ENCODE peak calls at places on chromosome 16, in six cellular contexts. One of them, this sample, is unnamed. For H3K27me3, the result is how much of the 10 kb centered on the place peaks cover.

GRCh38 chr16:75306102-75306762 is 54.8 kb upstream of the BCAR1 start:
- DNase-seq in CD8-positive, alpha-beta T cell: no peak
- DNase-seq in right cardiac atrium: no peak
- DNase-seq in CD4-positive, CD25-positive, alpha-beta regulatory T cell: no peak
- DNase-seq in body of pancreas: peak
- DNase-seq in psoas muscle: no peak
- DNase-seq in this sample: no peak

GRCh38 chr16:2761886-2762583 is 9.6 kb downstream of the SRRM2 start:
- DNase-seq in CD8-positive, alpha-beta T cell: no peak
- DNase-seq in right cardiac atrium: no peak
- DNase-seq in CD4-positive, CD25-positive, alpha-beta regulatory T cell: no peak
- DNase-seq in body of pancreas: no peak
- DNase-seq in psoas muscle: no peak
- DNase-seq in this sample: no peak

GRCh38 chr16:506246-506546 is 21.3 kb upstream of the CAPN15 start:
- DNase-seq in CD8-positive, alpha-beta T cell: no peak
- DNase-seq in right cardiac atrium: no peak
- DNase-seq in CD4-positive, CD25-positive, alpha-beta regulatory T cell: no peak
- DNase-seq in body of pancreas: no peak
- DNase-seq in psoas muscle: no peak
- DNase-seq in this sample: no peak

GRCh38 chr16:53084141-53084541 is 29.4 kb downstream of the CHD9 start:
- DNase-seq in CD8-positive, alpha-beta T cell: no peak
- DNase-seq in right cardiac atrium: no peak
- DNase-seq in CD4-positive, CD25-positive, alpha-beta regulatory T cell: no peak
- DNase-seq in body of pancreas: no peak
- DNase-seq in psoas muscle: no peak
- DNase-seq in this sample: peak

GRCh38 chr16:7867831-7868230 is 535.2 kb downstream of the RBFOX1 start:
- DNase-seq in CD8-positive, alpha-beta T cell: no peak
- DNase-seq in right cardiac atrium: no peak
- DNase-seq in CD4-positive, CD25-positive, alpha-beta regulatory T cell: no peak
- DNase-seq in body of pancreas: no peak
- DNase-seq in psoas muscle: no peak
- DNase-seq in this sample: no peak

GRCh38 chr16:55480228-55480655 is 1.2 kb downstream of the MMP2 start:
- DNase-seq in CD8-positive, alpha-beta T cell: no peak
- DNase-seq in right cardiac atrium: peak
- DNase-seq in CD4-positive, CD25-positive, alpha-beta regulatory T cell: no peak
- DNase-seq in body of pancreas: peak
- DNase-seq in psoas muscle: peak
- DNase-seq in this sample: peak

GRCh38 chr16:59148312-59148711 is 414.2 kb upstream of the GOT2 start:
- DNase-seq in CD8-positive, alpha-beta T cell: no peak
- DNase-seq in right cardiac atrium: no peak
- DNase-seq in CD4-positive, CD25-positive, alpha-beta regulatory T cell: no peak
- DNase-seq in body of pancreas: no peak
- DNase-seq in psoas muscle: no peak
- DNase-seq in this sample: no peak

GRCh38 chr16:21565816-21566669 is 33.3 kb upstream of the METTL9 start:
- DNase-seq in CD8-positive, alpha-beta T cell: no peak
- DNase-seq in right cardiac atrium: no peak
- DNase-seq in CD4-positive, CD25-positive, alpha-beta regulatory T cell: no peak
- DNase-seq in body of pancreas: no peak
- DNase-seq in psoas muscle: no peak
- DNase-seq in this sample: no peak

GRCh38 chr16:3542601-3543373 is 34.4 kb downstream of the NLRC3 start:
- DNase-seq in CD8-positive, alpha-beta T cell: no peak
- DNase-seq in right cardiac atrium: no peak
- DNase-seq in CD4-positive, CD25-positive, alpha-beta regulatory T cell: no peak
- DNase-seq in body of pancreas: no peak
- DNase-seq in psoas muscle: no peak
- DNase-seq in this sample: no peak

GRCh38 chr16:2591476-2592240 is 53.8 kb downstream of the PDPK1 start:
- DNase-seq in CD8-positive, alpha-beta T cell: no peak
- DNase-seq in right cardiac atrium: no peak
- DNase-seq in CD4-positive, CD25-positive, alpha-beta regulatory T cell: no peak
- DNase-seq in body of pancreas: no peak
- DNase-seq in psoas muscle: no peak
- DNase-seq in this sample: no peak

GRCh38 chr16:17173134-17173729 is 297.5 kb downstream of the XYLT1 start:
- DNase-seq in CD8-positive, alpha-beta T cell: no peak
- DNase-seq in right cardiac atrium: peak
- DNase-seq in CD4-positive, CD25-positive, alpha-beta regulatory T cell: no peak
- DNase-seq in body of pancreas: peak
- DNase-seq in psoas muscle: peak
- DNase-seq in this sample: peak

GRCh38 chr16:30896203-30896889 is at the start of gene CTF1:
- DNase-seq in CD8-positive, alpha-beta T cell: no peak
- DNase-seq in right cardiac atrium: peak
- DNase-seq in CD4-positive, CD25-positive, alpha-beta regulatory T cell: no peak
- DNase-seq in body of pancreas: peak
- DNase-seq in psoas muscle: peak
- DNase-seq in this sample: peak

GRCh38 chr16:75074920-75075687 is 41.5 kb downstream of the LDHD start:
- DNase-seq in CD8-positive, alpha-beta T cell: peak
- DNase-seq in right cardiac atrium: no peak
- DNase-seq in CD4-positive, CD25-positive, alpha-beta regulatory T cell: peak
- DNase-seq in body of pancreas: peak
- DNase-seq in psoas muscle: no peak
- DNase-seq in this sample: peak

GRCh38 chr16:54936979-54937672 is 6.5 kb downstream of the IRX5 start:
- DNase-seq in CD8-positive, alpha-beta T cell: no peak
- DNase-seq in right cardiac atrium: peak
- DNase-seq in CD4-positive, CD25-positive, alpha-beta regulatory T cell: no peak
- DNase-seq in body of pancreas: no peak
- DNase-seq in psoas muscle: no peak
- DNase-seq in this sample: peak

GRCh38 chr16:70466812-70467090 is 12.4 kb downstream of the FCSK start:
- DNase-seq in CD8-positive, alpha-beta T cell: no peak
- DNase-seq in right cardiac atrium: no peak
- DNase-seq in CD4-positive, CD25-positive, alpha-beta regulatory T cell: no peak
- DNase-seq in body of pancreas: no peak
- DNase-seq in psoas muscle: no peak
- DNase-seq in this sample: no peak

GRCh38 chr16:28321700-28322411 is 29.5 kb downstream of the SBK1 start:
- DNase-seq in CD8-positive, alpha-beta T cell: peak
- DNase-seq in right cardiac atrium: no peak
- DNase-seq in CD4-positive, CD25-positive, alpha-beta regulatory T cell: no peak
- DNase-seq in body of pancreas: no peak
- DNase-seq in psoas muscle: no peak
- DNase-seq in this sample: no peak

GRCh38 chr16:80610489-80611156 is 69.8 kb downstream of the DYNLRB2 start:
- DNase-seq in CD8-positive, alpha-beta T cell: no peak
- DNase-seq in right cardiac atrium: no peak
- DNase-seq in CD4-positive, CD25-positive, alpha-beta regulatory T cell: no peak
- DNase-seq in body of pancreas: no peak
- DNase-seq in psoas muscle: no peak
- DNase-seq in this sample: no peak

GRCh38 chr16:68227850-68228553 is 7.9 kb downstream of the ESRP2 start:
- DNase-seq in CD8-positive, alpha-beta T cell: no peak
- DNase-seq in right cardiac atrium: no peak
- DNase-seq in CD4-positive, CD25-positive, alpha-beta regulatory T cell: no peak
- DNase-seq in body of pancreas: peak
- DNase-seq in psoas muscle: peak
- DNase-seq in this sample: no peak

GRCh38 chr16:57863434-57864160 is 61.3 kb upstream of the KIFC3 start:
- DNase-seq in CD8-positive, alpha-beta T cell: no peak
- DNase-seq in right cardiac atrium: peak
- DNase-seq in CD4-positive, CD25-positive, alpha-beta regulatory T cell: no peak
- DNase-seq in body of pancreas: peak
- DNase-seq in psoas muscle: peak
- DNase-seq in this sample: peak

GRCh38 chr16:14486520-14487303 is 143.3 kb downstream of the PARN start:
- DNase-seq in CD8-positive, alpha-beta T cell: no peak
- DNase-seq in right cardiac atrium: peak
- DNase-seq in CD4-positive, CD25-positive, alpha-beta regulatory T cell: no peak
- DNase-seq in body of pancreas: peak
- DNase-seq in psoas muscle: peak
- DNase-seq in this sample: peak

GRCh38 chr16:71840052-71840451 is 5.7 kb upstream of the ATXN1L start:
- DNase-seq in CD8-positive, alpha-beta T cell: no peak
- DNase-seq in right cardiac atrium: no peak
- DNase-seq in CD4-positive, CD25-positive, alpha-beta regulatory T cell: no peak
- DNase-seq in body of pancreas: no peak
- DNase-seq in psoas muscle: no peak
- DNase-seq in this sample: no peak

GRCh38 chr16:69469807-69470561 is 45.6 kb downstream of the CYB5B start:
- DNase-seq in CD8-positive, alpha-beta T cell: no peak
- DNase-seq in right cardiac atrium: no peak
- DNase-seq in CD4-positive, CD25-positive, alpha-beta regulatory T cell: no peak
- DNase-seq in body of pancreas: no peak
- DNase-seq in psoas muscle: no peak
- DNase-seq in this sample: no peak

GRCh38 chr16:70788668-70789161 is 12.2 kb downstream of the VAC14 start:
- DNase-seq in CD8-positive, alpha-beta T cell: no peak
- DNase-seq in right cardiac atrium: no peak
- DNase-seq in CD4-positive, CD25-positive, alpha-beta regulatory T cell: no peak
- DNase-seq in body of pancreas: no peak
- DNase-seq in psoas muscle: no peak
- DNase-seq in this sample: no peak

GRCh38 chr16:51971184-51971583 is 575.8 kb downstream of the TOX3 start:
- DNase-seq in CD8-positive, alpha-beta T cell: no peak
- DNase-seq in right cardiac atrium: no peak
- DNase-seq in CD4-positive, CD25-positive, alpha-beta regulatory T cell: no peak
- DNase-seq in body of pancreas: no peak
- DNase-seq in psoas muscle: no peak
- DNase-seq in this sample: no peak

GRCh38 chr16:19524356-19524865 is 669 bp downstream of the CCP110 start:
- DNase-seq in CD8-positive, alpha-beta T cell: no peak
- DNase-seq in right cardiac atrium: no peak
- DNase-seq in CD4-positive, CD25-positive, alpha-beta regulatory T cell: no peak
- DNase-seq in body of pancreas: no peak
- DNase-seq in psoas muscle: no peak
- DNase-seq in this sample: no peak

GRCh38 chr16:9016824-9017223 is 53.1 kb upstream of the USP7 start:
- DNase-seq in CD8-positive, alpha-beta T cell: no peak
- DNase-seq in right cardiac atrium: no peak
- DNase-seq in CD4-positive, CD25-positive, alpha-beta regulatory T cell: no peak
- DNase-seq in body of pancreas: no peak
- DNase-seq in psoas muscle: no peak
- DNase-seq in this sample: no peak

GRCh38 chr16:77789085-77789611 is 784 bp downstream of the VAT1L start:
- DNase-seq in CD8-positive, alpha-beta T cell: no peak
- DNase-seq in right cardiac atrium: no peak
- DNase-seq in CD4-positive, CD25-positive, alpha-beta regulatory T cell: no peak
- DNase-seq in body of pancreas: no peak
- DNase-seq in psoas muscle: no peak
- DNase-seq in this sample: no peak

DNA sequence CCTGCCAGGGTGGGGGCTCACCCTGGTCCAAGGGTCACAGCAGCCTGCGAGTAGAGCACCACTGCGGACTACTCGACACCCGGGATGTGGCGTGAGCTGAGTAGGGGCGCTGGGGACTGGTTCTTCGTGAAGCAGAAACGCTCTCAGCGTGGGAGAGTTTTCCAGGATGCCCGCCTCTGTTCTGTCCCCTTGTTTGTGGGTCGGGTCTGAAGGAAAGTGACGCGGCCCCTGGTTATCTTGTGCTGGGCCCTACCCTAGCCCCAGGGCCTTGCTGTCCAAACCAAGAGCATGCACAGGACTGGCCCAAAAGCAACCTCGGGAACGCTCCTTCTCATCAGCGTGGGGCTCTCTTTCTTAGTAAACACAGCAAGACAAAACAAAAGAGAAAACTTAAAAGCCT is 303.3 kb downstream of the IRF8 start:
- DNase-seq in CD8-positive, alpha-beta T cell: no peak
- DNase-seq in right cardiac atrium: no peak
- DNase-seq in CD4-positive, CD25-positive, alpha-beta regulatory T cell: no peak
- DNase-seq in body of pancreas: no peak
- DNase-seq in psoas muscle: no peak
- DNase-seq in this sample: no peak
- H3K27me3 ChIP-seq in CD8-positive, alpha-beta T cell: under half
- H3K27me3 ChIP-seq in right cardiac atrium: under half
- H3K27me3 ChIP-seq in CD4-positive, CD25-positive, alpha-beta regulatory T cell: under half
- H3K27me3 ChIP-seq in body of pancreas: under half
- H3K27me3 ChIP-seq in psoas muscle: half or more
- H3K27me3 ChIP-seq in this sample: under half

GRCh38 chr16:84347161-84347560 is 21.2 kb upstream of the ATP2C2 start:
- DNase-seq in CD8-positive, alpha-beta T cell: no peak
- DNase-seq in right cardiac atrium: no peak
- DNase-seq in CD4-positive, CD25-positive, alpha-beta regulatory T cell: no peak
- DNase-seq in body of pancreas: no peak
- DNase-seq in psoas muscle: no peak
- DNase-seq in this sample: no peak
- H3K27me3 ChIP-seq in CD8-positive, alpha-beta T cell: under half
- H3K27me3 ChIP-seq in right cardiac atrium: under half
- H3K27me3 ChIP-seq in CD4-positive, CD25-positive, alpha-beta regulatory T cell: under half
- H3K27me3 ChIP-seq in body of pancreas: under half
- H3K27me3 ChIP-seq in psoas muscle: under half
- H3K27me3 ChIP-seq in this sample: under half

DNA sequence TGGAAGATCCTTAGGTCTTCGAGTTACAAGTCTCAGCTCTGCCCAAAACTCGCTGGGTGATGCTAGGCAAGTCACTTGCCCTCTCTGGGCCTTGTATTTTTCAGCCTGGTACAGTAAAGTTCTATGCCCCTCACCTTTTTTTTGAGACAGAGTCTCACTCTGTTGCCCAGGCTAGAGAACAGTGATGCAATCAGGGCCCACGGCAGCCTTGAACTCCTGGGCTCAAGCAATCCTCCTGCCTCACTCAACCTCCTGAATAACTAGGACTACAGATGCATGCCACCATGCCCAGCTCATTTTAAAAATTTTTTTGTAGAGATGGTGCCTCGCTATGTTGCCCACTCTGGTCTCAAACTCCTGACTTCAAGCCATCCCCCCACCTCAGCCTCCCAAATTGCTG is 3.8 kb downstream of the MYH11 start:
- DNase-seq in CD8-positive, alpha-beta T cell: no peak
- DNase-seq in right cardiac atrium: no peak
- DNase-seq in CD4-positive, CD25-positive, alpha-beta regulatory T cell: no peak
- DNase-seq in body of pancreas: no peak
- DNase-seq in psoas muscle: no peak
- DNase-seq in this sample: no peak
- H3K27me3 ChIP-seq in CD8-positive, alpha-beta T cell: under half
- H3K27me3 ChIP-seq in right cardiac atrium: under half
- H3K27me3 ChIP-seq in CD4-positive, CD25-positive, alpha-beta regulatory T cell: under half
- H3K27me3 ChIP-seq in body of pancreas: under half
- H3K27me3 ChIP-seq in psoas muscle: under half
- H3K27me3 ChIP-seq in this sample: under half

GRCh38 chr16:10881479-10882030 is 4.6 kb downstream of the CIITA start:
- DNase-seq in CD8-positive, alpha-beta T cell: no peak
- DNase-seq in right cardiac atrium: no peak
- DNase-seq in CD4-positive, CD25-positive, alpha-beta regulatory T cell: no peak
- DNase-seq in body of pancreas: no peak
- DNase-seq in psoas muscle: no peak
- DNase-seq in this sample: no peak
- H3K27me3 ChIP-seq in CD8-positive, alpha-beta T cell: under half
- H3K27me3 ChIP-seq in right cardiac atrium: under half
- H3K27me3 ChIP-seq in CD4-positive, CD25-positive, alpha-beta regulatory T cell: under half
- H3K27me3 ChIP-seq in body of pancreas: under half
- H3K27me3 ChIP-seq in psoas muscle: under half
- H3K27me3 ChIP-seq in this sample: under half

GRCh38 chr16:56647641-56648431 is 3.9 kb upstream of the MT1B start:
- DNase-seq in CD8-positive, alpha-beta T cell: no peak
- DNase-seq in right cardiac atrium: no peak
- DNase-seq in CD4-positive, CD25-positive, alpha-beta regulatory T cell: no peak
- DNase-seq in body of pancreas: no peak
- DNase-seq in psoas muscle: no peak
- DNase-seq in this sample: no peak
- H3K27me3 ChIP-seq in CD8-positive, alpha-beta T cell: under half
- H3K27me3 ChIP-seq in right cardiac atrium: under half
- H3K27me3 ChIP-seq in CD4-positive, CD25-positive, alpha-beta regulatory T cell: under half
- H3K27me3 ChIP-seq in body of pancreas: under half
- H3K27me3 ChIP-seq in psoas muscle: under half
- H3K27me3 ChIP-seq in this sample: under half

This sample was measured in lung.